ENCODE peak calls at places on chromosome 14, in nine cellular contexts. H is CD8-positive, alpha-beta T cell; P is HepG2; A is activated T-cell treated with anti-CD3 and anti-CD28 coated beads, Interleukin-2, amount 50 U/mL, for 72 hours; S is GM12878; M is left ventricle myocardium superior; V is CD4-positive, CD25-positive, alpha-beta regulatory T cell; Z is T-cell; B is activated naive CD8-positive, alpha-beta T cell treated with anti-CD3 and anti-CD28 coated beads, Interleukin-2, amount 10 ng/mL, durations not matched to agents 7 days and 5 days. O is an unnamed sample.

GRCh38 chr14:63993992-63994391 is 141.2 kb downstream of the SYNE2 start:
- ATAC-seq in S (no peak), P (no peak), A (no peak), V (no peak), M (no peak), Z (no peak), H (no peak), B (no peak), O (no peak)

GRCh38 chr14:37197421-37198272 is at the start of gene MIPOL1:
- ATAC-seq in V (no peak), B (peak), S (no peak), M (peak), P (peak), H (no peak), Z (peak), A (peak), O (peak)

GRCh38 chr14:51168220-51168613 is 71.8 kb upstream of the TMX1 start:
- ATAC-seq in S (no peak), A (no peak), P (no peak), V (no peak), B (no peak), M (no peak), Z (no peak), H (no peak), O (no peak)

GRCh38 chr14:97641827-97642226 is 844.6 kb downstream of the VRK1 start:
- ATAC-seq in A (no peak), S (peak), M (no peak), H (no peak), P (no peak), Z (peak), B (no peak), V (no peak), O (peak)

GRCh38 chr14:68756071-68756481 is 36.8 kb downstream of the ZFP36L1 start:
- ATAC-seq in V (no peak), Z (no peak), H (no peak), P (peak), A (no peak), B (no peak), M (no peak), S (no peak), O (no peak)

GRCh38 chr14:103890836-103891666 is 37.2 kb upstream of the TDRD9 start:
- ATAC-seq in S (no peak), H (no peak), Z (no peak), P (peak), M (peak), V (no peak), B (no peak), A (no peak), O (no peak)

GRCh38 chr14:22997676-22998323 is 12.1 kb downstream of the C14orf93 start:
- ATAC-seq in P (no peak), A (no peak), V (no peak), B (no peak), S (no peak), M (peak), Z (no peak), H (no peak), O (no peak)

GRCh38 chr14:99865408-99865807 is 72.2 kb downstream of the EML1 start:
- ATAC-seq in H (no peak), Z (no peak), S (no peak), V (no peak), M (peak), B (no peak), P (no peak), A (no peak), O (no peak)

GRCh38 chr14:24634158-24634557 is at the start of gene GZMB:
- ATAC-seq in P (no peak), H (peak), V (peak), Z (peak), S (peak), M (no peak), A (peak), B (peak), O (peak)

GRCh38 chr14:25090716-25091454 is 40.9 kb upstream of the STXBP6 start:
- ATAC-seq in V (no peak), S (peak), Z (no peak), A (no peak), B (no peak), P (peak), H (no peak), M (no peak), O (no peak)

O was measured in activated T-helper 17 cell treated with anti-CD3 and anti-CD28 coated beads, Interleukin-2, amount 50 U/mL, for 72 hours.